ENCODE peak calls at places on chromosomes 2 and 18, in seven cellular contexts. O, J, V, Z, E, N and R are unnamed samples.

GRCh38 chr18:57901819-57902600 is 98.9 kb upstream of the ATP8B1 start:
- DNase-seq in O (no peak), J (no peak), V (no peak), Z (no peak), E (peak), N (no peak), R (no peak)

GRCh38 chr2:141439524-141439923 is 691.3 kb downstream of the LRP1B start:
- DNase-seq in O (peak), J (no peak), V (no peak), Z (no peak), E (no peak), N (no peak), R (no peak)

GRCh38 chr2:2640818-2641217 is 309.7 kb upstream of the MYT1L start:
- DNase-seq in O (no peak), J (no peak), V (no peak), Z (no peak), E (no peak), N (no peak), R (no peak)

GRCh38 chr2:7593286-7593685 is 676.1 kb downstream of the RNF144A start:
- DNase-seq in O (no peak), J (no peak), V (no peak), Z (no peak), E (no peak), N (no peak), R (no peak)

GRCh38 chr2:25936889-25937545 is 45.3 kb downstream of the KIF3C start:
- DNase-seq in O (no peak), J (no peak), V (no peak), Z (no peak), E (peak), N (peak), R (no peak)

GRCh38 chr2:218217366-218218309 is 649 bp downstream of the ARPC2 start:
- DNase-seq in O (peak), J (peak), V (no peak), Z (peak), E (peak), N (peak), R (peak)

GRCh38 chr2:96547751-96548161 is 11.2 kb downstream of the ARID5A start:
- DNase-seq in O (no peak), J (no peak), V (no peak), Z (no peak), E (no peak), N (no peak), R (no peak)

GRCh38 chr18:58505181-58505580 is 123.7 kb downstream of the ALPK2 start:
- DNase-seq in O (no peak), J (peak), V (no peak), Z (no peak), E (no peak), N (no peak), R (no peak)

GRCh38 chr2:173357351-173357750 is 2.7 kb downstream of the CDCA7 start:
- DNase-seq in O (no peak), J (no peak), V (no peak), Z (peak), E (no peak), N (no peak), R (no peak)

GRCh38 chr2:136141510-136142154 is 23.7 kb upstream of the CXCR4 start:
- DNase-seq in O (no peak), J (no peak), V (no peak), Z (peak), E (no peak), N (no peak), R (peak)

GRCh38 chr2:23178398-23178797 is 206.6 kb upstream of the KLHL29 start:
- DNase-seq in O (no peak), J (no peak), V (no peak), Z (no peak), E (no peak), N (no peak), R (no peak)